ENCODE peak calls at places on chromosomes 16 and 17, in five cellular contexts. One of them, this sample, is unnamed.

GRCh38 chr16:5058476-5058875 is 7.3 kb downstream of the C16orf89 start:
- DNase-seq in mesothelial cell of epicardium: no peak
- DNase-seq in posterior cingulate gyrus: no peak
- DNase-seq in hypothalamus: no peak
- DNase-seq in fibroblast of lung: peak; percentile 10
- DNase-seq in this sample: no peak

GRCh38 chr17:27572665-27573064 is 58.3 kb upstream of the LGALS9 start:
- DNase-seq in mesothelial cell of epicardium: no peak
- DNase-seq in posterior cingulate gyrus: no peak
- DNase-seq in hypothalamus: no peak
- DNase-seq in fibroblast of lung: peak; percentile 38
- DNase-seq in this sample: no peak

GRCh38 chr17:78230252-78230962 is 1.0 kb upstream of the TMEM235 start:
- DNase-seq in mesothelial cell of epicardium: no peak
- DNase-seq in posterior cingulate gyrus: no peak
- DNase-seq in hypothalamus: no peak
- DNase-seq in fibroblast of lung: no peak
- DNase-seq in this sample: no peak

GRCh38 chr17:9900019-9900594 is 5.0 kb downstream of the RCVRN start:
- DNase-seq in mesothelial cell of epicardium: no peak
- DNase-seq in posterior cingulate gyrus: no peak
- DNase-seq in hypothalamus: no peak
- DNase-seq in fibroblast of lung: peak; percentile 34
- DNase-seq in this sample: no peak

GRCh38 chr17:63185420-63185819 is 219.4 kb downstream of the TANC2 start:
- DNase-seq in mesothelial cell of epicardium: no peak
- DNase-seq in posterior cingulate gyrus: no peak
- DNase-seq in hypothalamus: no peak
- DNase-seq in fibroblast of lung: no peak
- DNase-seq in this sample: no peak

GRCh38 chr17:11643851-11644250 is 45.6 kb downstream of the DNAH9 start:
- DNase-seq in mesothelial cell of epicardium: no peak
- DNase-seq in posterior cingulate gyrus: no peak
- DNase-seq in hypothalamus: no peak
- DNase-seq in fibroblast of lung: no peak
- DNase-seq in this sample: no peak

GRCh38 chr17:9221231-9222180 is 200.2 kb downstream of the NTN1 start:
- DNase-seq in mesothelial cell of epicardium: no peak
- DNase-seq in posterior cingulate gyrus: no peak
- DNase-seq in hypothalamus: no peak
- DNase-seq in fibroblast of lung: no peak
- DNase-seq in this sample: no peak

GRCh38 chr16:82761858-82762257 is 135.1 kb downstream of the CDH13 start:
- DNase-seq in mesothelial cell of epicardium: no peak
- DNase-seq in posterior cingulate gyrus: no peak
- DNase-seq in hypothalamus: no peak
- DNase-seq in fibroblast of lung: peak; percentile 50
- DNase-seq in this sample: no peak

GRCh38 chr17:57767561-57767960 is 22.5 kb upstream of the CCDC182 start:
- DNase-seq in mesothelial cell of epicardium: no peak
- DNase-seq in posterior cingulate gyrus: no peak
- DNase-seq in hypothalamus: no peak
- DNase-seq in fibroblast of lung: no peak
- DNase-seq in this sample: no peak

GRCh38 chr16:73064227-73064995 is 16.5 kb upstream of the ZFHX3 start:
- DNase-seq in mesothelial cell of epicardium: no peak
- DNase-seq in posterior cingulate gyrus: no peak
- DNase-seq in hypothalamus: no peak
- DNase-seq in fibroblast of lung: peak; percentile 90
- DNase-seq in this sample: no peak

GRCh38 chr17:78974635-78975591 is 4.8 kb downstream of the LGALS3BP start:
- DNase-seq in mesothelial cell of epicardium: no peak
- DNase-seq in posterior cingulate gyrus: no peak
- DNase-seq in hypothalamus: no peak
- DNase-seq in fibroblast of lung: peak; percentile 75
- DNase-seq in this sample: no peak

This sample was measured in COR-L47.